ENCODE peak calls at places on chromosomes 6 and 20, in ten cellular contexts. J is testis, V is endothelial cell of umbilical vein, E is A549, R is GM12878, N is transverse colon, X is HCT116, S is ovary, M is lower leg skin, B is NB4. K is an unnamed sample.
A peak's percentile ranks its signal among the peaks of the same experiment; 100 is the strongest.

GRCh38 chr6:34463299-34463698 is 2.6 kb upstream of the PACSIN1 start:
- DNase-seq in J (no peak), V (no peak), E (no peak), R (no peak), N (no peak), X (no peak), S (no peak), M (no peak), B (no peak), K (no peak)

GRCh38 chr20:46276531-46276930 is 31.8 kb downstream of the CDH22 start:
- DNase-seq in J (no peak), V (no peak), E (no peak), R (no peak), N (no peak), X (no peak), S (no peak), M (no peak), B (no peak), K (no peak)

GRCh38 chr6:137051790-137052472 is 7.2 kb upstream of the IL20RA start:
- DNase-seq in J (no peak), V (no peak), E (no peak), R (no peak), N (no peak), X (peak; percentile 52), S (no peak), M (no peak), B (no peak), K (no peak)

GRCh38 chr6:84568971-84569370 is 195.4 kb downstream of the TBX18 start:
- DNase-seq in J (no peak), V (peak; percentile 64), E (no peak), R (no peak), N (no peak), X (peak; percentile 10), S (no peak), M (no peak), B (peak; percentile 19), K (no peak)

GRCh38 chr20:35702051-35702823 is 3.0 kb downstream of the ROMO1 start:
- DNase-seq in J (no peak), V (no peak), E (no peak), R (no peak), N (no peak), X (no peak), S (no peak), M (peak; percentile 79), B (no peak), K (no peak)

GRCh38 chr6:157962601-157963084 is 19.0 kb upstream of the SYNJ2 start:
- DNase-seq in J (no peak), V (peak; percentile 80), E (no peak), R (no peak), N (no peak), X (no peak), S (no peak), M (peak; percentile 71), B (no peak), K (no peak)

GRCh38 chr6:456358-456857 is 64.9 kb downstream of the IRF4 start:
- DNase-seq in J (no peak), V (no peak), E (no peak), R (no peak), N (no peak), X (no peak), S (no peak), M (no peak), B (no peak), K (no peak)

GRCh38 chr20:53597521-53598120 is 4.0 kb upstream of the ZNF217 start:
- DNase-seq in J (no peak), V (no peak), E (no peak), R (no peak), N (no peak), X (no peak), S (no peak), M (no peak), B (no peak), K (no peak)

GRCh38 chr6:43683708-43684455 is 3.7 kb downstream of the MRPS18A start:
- DNase-seq in J (no peak), V (no peak), E (no peak), R (no peak), N (no peak), X (no peak), S (no peak), M (no peak), B (peak; percentile 58), K (no peak)

GRCh38 chr6:10531513-10531912 is 10.4 kb downstream of the GCNT2 start:
- DNase-seq in J (no peak), V (no peak), E (no peak), R (no peak), N (no peak), X (no peak), S (no peak), M (no peak), B (peak; percentile 82), K (no peak)

GRCh38 chr6:10526156-10526555 is 5.0 kb downstream of the GCNT2 start:
- DNase-seq in J (no peak), V (peak; percentile 85), E (no peak), R (no peak), N (no peak), X (no peak), S (no peak), M (peak; percentile 57), B (no peak), K (no peak)

GRCh38 chr6:10531942-10532341 is 10.8 kb downstream of the GCNT2 start:
- DNase-seq in J (no peak), V (peak; percentile 27), E (no peak), R (no peak), N (no peak), X (no peak), S (no peak), M (peak; percentile 82), B (peak; percentile 41), K (no peak)

GRCh38 chr6:10529231-10529801 is 8.2 kb downstream of the GCNT2 start:
- DNase-seq in J (no peak), V (no peak), E (no peak), R (no peak), N (no peak), X (no peak), S (no peak), M (peak; percentile 70), B (peak; percentile 58), K (no peak)

DNA sequence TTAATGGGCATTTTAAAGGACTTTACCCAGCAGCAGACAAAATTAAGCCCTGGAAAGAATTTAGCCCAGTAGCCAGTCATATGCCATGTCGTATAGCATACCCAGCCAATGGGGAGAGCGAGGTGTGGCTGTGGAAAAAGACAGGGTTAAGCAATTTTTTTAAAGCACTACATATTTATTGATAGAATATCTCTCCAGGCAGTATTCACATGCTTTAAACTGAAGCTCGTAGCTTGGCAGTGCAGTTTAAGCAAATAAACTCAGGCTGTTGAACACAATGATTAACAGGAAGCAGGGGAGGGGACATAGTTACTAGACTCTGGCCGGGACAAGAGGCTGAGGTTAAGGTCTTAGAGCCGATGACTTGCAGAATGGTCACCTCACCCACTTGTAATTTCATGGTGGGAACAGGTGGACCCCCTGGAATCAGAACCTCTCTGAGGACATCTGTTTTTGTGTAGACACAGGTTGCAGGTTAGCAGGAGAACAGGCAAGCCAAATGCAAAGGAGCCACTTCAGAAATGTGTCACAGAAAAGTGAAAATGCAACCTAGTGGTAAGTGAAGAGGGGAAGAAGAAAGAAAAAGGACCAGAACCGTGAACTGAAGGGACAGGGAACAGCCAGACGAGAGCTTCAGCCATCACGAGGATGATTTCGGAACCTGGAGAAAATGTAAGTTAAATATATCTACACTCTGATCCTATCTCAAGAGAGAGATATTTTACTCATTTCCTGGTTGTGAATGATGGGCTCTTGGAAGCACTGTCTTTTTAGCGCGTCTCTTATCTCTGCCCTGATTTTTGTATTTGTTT is 7.2 kb downstream of the GCNT2 start:
- DNase-seq in J (no peak), V (peak; percentile 85), E (peak; percentile 66), R (peak; percentile 72), N (peak; percentile 67), X (no peak), S (no peak), M (peak; percentile 43), B (peak; percentile 79), K (no peak)
- TF ChIP-seq POLR2A in J (no peak), V (no peak), E (no peak), R (peak; percentile 65), N (peak; percentile 57), X (no peak), S (no peak), M (no peak), B (peak; percentile 49), K (no peak)

GRCh38 chr6:37170273-37171140 is 555 bp downstream of the PIM1 start:
- DNase-seq in J (peak; percentile 28), V (peak; percentile 45), E (peak; percentile 42), R (no peak), N (peak; percentile 59), X (no peak), S (peak; percentile 54), M (peak; percentile 93), B (peak; percentile 71), K (peak; percentile 71)
- TF ChIP-seq CTCF in J (no peak), V (peak; percentile 46), E (peak; percentile 3), R (peak; percentile 18), N (peak; percentile 48), X (no peak), S (no peak), M (no peak), B (no peak), K (peak; percentile 59)

DNA sequence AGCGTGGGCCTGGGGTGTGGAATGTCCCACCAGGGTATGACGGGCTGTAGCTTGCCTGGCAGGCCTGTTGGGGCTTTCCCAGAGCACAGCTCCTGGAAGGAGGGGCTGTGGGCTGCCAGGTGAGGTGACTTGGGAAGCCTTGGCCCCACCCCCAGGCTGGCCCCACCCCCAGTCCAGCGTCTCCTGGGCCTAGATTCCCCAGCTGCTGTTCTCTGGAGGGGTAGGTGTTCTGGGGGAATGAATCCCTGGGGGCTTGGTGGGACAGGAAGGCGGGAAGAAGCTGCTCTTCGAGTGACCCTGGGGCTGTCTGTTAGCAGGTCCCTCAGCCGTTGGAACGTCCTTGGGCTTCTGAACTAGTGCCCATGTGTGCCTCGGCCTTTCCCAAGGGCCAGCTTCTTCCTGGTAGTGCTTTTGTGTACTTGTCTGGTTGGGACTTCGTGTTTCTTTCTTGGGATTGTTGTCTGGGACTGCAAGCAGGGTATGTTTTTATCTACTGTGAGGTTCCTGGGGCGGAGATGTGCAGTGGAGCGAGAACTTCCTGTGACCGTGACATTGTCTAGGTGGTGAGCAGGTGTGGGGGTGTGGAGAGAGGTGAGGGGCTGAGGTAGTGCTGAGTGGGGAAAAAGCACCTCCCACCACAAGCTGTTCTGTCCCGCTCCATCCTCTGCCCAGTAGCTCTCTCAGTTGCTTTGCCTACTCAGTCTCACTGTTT is 1.4 kb upstream of the DDR1 start:
- DNase-seq in J (peak; percentile 68), V (no peak), E (peak; percentile 19), R (peak; percentile 59), N (peak; percentile 84), X (peak; percentile 54), S (peak; percentile 62), M (peak; percentile 91), B (no peak), K (peak; percentile 74)
- TF ChIP-seq POLR2A in J (no peak), V (no peak), E (no peak), R (peak; percentile 27), N (peak; percentile 46), X (no peak), S (no peak), M (no peak), B (no peak), K (no peak)

GRCh38 chr6:19549109-19549508 is 288.1 kb upstream of the ID4 start:
- DNase-seq in J (no peak), V (no peak), E (no peak), R (no peak), N (no peak), X (no peak), S (no peak), M (no peak), B (no peak), K (no peak)
- TF ChIP-seq CTCF in J (no peak), V (no peak), E (no peak), R (no peak), N (no peak), X (no peak), S (no peak), M (no peak), B (no peak), K (no peak)